ENCODE peak calls at places on chromosomes 5 and 9, in seven cellular contexts. V is heart left ventricle, Q is mammary epithelial cell, Z is HCT116, B is pancreas, K is suprapubic skin, A is foreskin keratinocyte. G is an unnamed sample.
A peak's percentile ranks its signal among the peaks of the same experiment; 100 is the strongest.

GRCh38 chr9:69667306-69667705 is 4.9 kb downstream of the APBA1 start:
- DNase-seq in V (no peak), Q (peak; percentile 20), B (no peak), Z (no peak), K (no peak), A (no peak), G (no peak)

GRCh38 chr9:89961616-89962341 is 357.0 kb downstream of the GADD45G start:
- DNase-seq in V (no peak), K (no peak), Z (no peak), A (no peak), Q (no peak), B (no peak), G (no peak)

GRCh38 chr5:174505621-174506020 is 218.8 kb upstream of the MSX2 start:
- DNase-seq in Q (peak; percentile 27), Z (no peak), B (no peak), V (no peak), K (no peak), A (peak; percentile 94), G (no peak)

GRCh38 chr5:65967288-65968066 is 41.1 kb downstream of the ERBIN start:
- DNase-seq in K (no peak), A (peak; percentile 51), Z (no peak), B (no peak), V (no peak), Q (peak; percentile 76), G (no peak)

GRCh38 chr9:33924978-33925797 is 108.2 kb downstream of the UBE2R2 start:
- DNase-seq in Q (no peak), B (peak; percentile 61), K (no peak), Z (peak; percentile 16), A (peak; percentile 21), V (peak; percentile 53), G (no peak)

GRCh38 chr9:35726876-35727438 is 5.0 kb downstream of the TLN1 start:
- DNase-seq in K (no peak), Z (no peak), V (peak; percentile 51), Q (peak; percentile 21), A (no peak), B (no peak), G (no peak)

GRCh38 chr9:77750981-77751340 is 102.8 kb upstream of the GNA14 start:
- DNase-seq in Q (no peak), A (no peak), Z (no peak), B (no peak), V (no peak), K (no peak), G (no peak)

GRCh38 chr5:176901260-176902101 is 2.3 kb upstream of the HK3 start:
- DNase-seq in Q (no peak), B (no peak), A (peak; percentile 38), K (no peak), Z (no peak), V (no peak), G (no peak)

GRCh38 chr5:68285857-68286611 is 70.5 kb downstream of the PIK3R1 start:
- DNase-seq in Q (no peak), K (no peak), V (no peak), Z (peak; percentile 44), A (no peak), B (no peak), G (no peak)

GRCh38 chr5:38607396-38607795 is 51.0 kb upstream of the LIFR start:
- DNase-seq in A (no peak), Q (peak; percentile 42), Z (no peak), B (no peak), V (no peak), K (no peak), G (no peak)

GRCh38 chr9:133250741-133251170 is 24.2 kb downstream of the ABO start:
- DNase-seq in K (no peak), Q (no peak), V (no peak), Z (no peak), B (no peak), A (no peak), G (no peak)

GRCh38 chr5:151718653-151719052 is 31.9 kb upstream of the SPARC start:
- DNase-seq in Q (no peak), B (no peak), A (no peak), Z (no peak), V (no peak), K (no peak), G (no peak)
- H3K27ac ChIP-seq in Q (no peak overlapping the region), B (no peak overlapping the region), A (no peak overlapping the region), Z (no peak overlapping the region), V (peak overlapping the region; percentile 57), K (no peak overlapping the region), G (no peak overlapping the region)

GRCh38 chr9:104912606-104913005 is 15.3 kb downstream of the ABCA1 start:
- DNase-seq in K (no peak), B (no peak), V (no peak), A (no peak), Z (no peak), Q (no peak), G (no peak)

GRCh38 chr9:104914458-104914857 is 13.5 kb downstream of the ABCA1 start:
- DNase-seq in A (no peak), V (no peak), K (no peak), Q (no peak), B (no peak), Z (no peak), G (no peak)

GRCh38 chr9:104915739-104916138 is 12.2 kb downstream of the ABCA1 start:
- DNase-seq in B (no peak), Z (no peak), K (no peak), V (no peak), A (no peak), Q (no peak), G (no peak)

GRCh38 chr9:104911029-104911607 is 16.8 kb downstream of the ABCA1 start:
- DNase-seq in K (no peak), Q (no peak), Z (no peak), A (peak; percentile 36), B (no peak), V (no peak), G (no peak)

DNA sequence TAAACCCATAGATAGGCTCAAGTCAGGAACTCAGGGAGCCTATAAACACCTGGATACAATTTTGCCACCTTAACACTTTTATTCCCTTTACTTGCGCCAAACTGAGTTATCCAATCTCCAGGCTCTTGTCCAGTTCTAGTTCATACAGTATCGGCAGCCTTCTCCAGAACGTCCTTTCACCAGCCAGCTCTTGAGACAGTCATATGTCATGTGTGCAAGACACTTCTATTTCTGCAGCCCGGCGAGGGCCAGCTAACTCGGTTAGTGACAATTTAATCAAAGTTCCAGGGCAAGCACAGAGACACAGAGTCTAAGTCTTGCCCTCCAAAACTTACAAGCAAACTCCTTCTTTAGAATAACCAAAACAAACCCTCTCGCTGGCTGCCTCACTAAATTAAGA is 12.9 kb downstream of the ABCA1 start:
- DNase-seq in B (no peak), Z (no peak), A (no peak), K (no peak), Q (no peak), V (no peak), G (no peak)
- H3K4me1 ChIP-seq in B (peaks cover 19% of the 10 kb centered on the region), Z (no peaks in the 10 kb centered on the region), A (peaks cover 10% of the 10 kb centered on the region), K (peaks cover 63% of the 10 kb centered on the region), Q (peaks cover 9% of the 10 kb centered on the region), V (peaks cover 2% of the 10 kb centered on the region), G (peaks cover 15% of the 10 kb centered on the region)

DNA sequence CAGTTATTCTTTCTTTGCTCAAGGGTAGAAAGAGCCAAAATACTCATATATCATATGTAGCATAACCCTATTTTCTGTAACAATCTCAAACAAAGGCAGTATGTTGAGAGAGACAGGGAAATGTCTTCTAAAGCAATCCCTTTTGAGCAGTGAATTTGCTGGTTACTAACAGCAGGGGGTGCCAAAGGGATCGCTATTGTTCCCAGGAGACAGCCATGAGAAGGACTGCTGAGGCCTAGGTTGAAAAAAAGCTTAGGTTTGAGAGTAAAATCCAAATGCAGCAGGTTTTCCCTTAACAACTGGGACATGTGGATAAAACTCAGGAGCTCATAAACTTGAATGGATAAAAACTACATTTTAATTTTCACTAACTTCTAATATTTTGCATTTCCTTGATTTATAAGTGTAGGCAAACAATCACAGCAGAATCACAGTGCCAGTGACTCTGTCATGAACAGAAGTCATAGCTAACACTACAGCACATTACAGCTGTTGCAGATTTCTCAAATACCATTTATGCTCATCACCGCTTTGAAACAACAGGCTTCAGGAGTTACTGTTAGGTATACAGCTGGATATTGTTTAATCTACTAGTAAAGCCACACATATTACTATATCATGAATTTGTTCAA is 148.4 kb downstream of the MAPKAP1 start:
- DNase-seq in B (peak; percentile 59), K (no peak), V (peak; percentile 60), A (peak; percentile 58), Z (peak; percentile 50), Q (peak; percentile 54), G (no peak)
- TF ChIP-seq CTCF in B (peak; percentile 50), K (peak; percentile 47), V (peak; percentile 68), A (peak; percentile 85), Z (peak; percentile 60), Q (peak; percentile 81), G (peak; percentile 85)

GRCh38 chr5:73436535-73437125 is 11.9 kb downstream of the FOXD1 start:
- DNase-seq in K (no peak), A (no peak), B (no peak), Q (no peak), Z (no peak), V (no peak), G (no peak)
- H3K27ac ChIP-seq in K (peak overlapping the region; percentile 14), A (peak overlapping the region; percentile 55), B (no peak overlapping the region), Q (no peak overlapping the region), Z (peak overlapping the region; percentile 68), V (no peak overlapping the region), G (no peak overlapping the region)

GRCh38 chr9:113772121-113772885 is 103.8 kb upstream of the ZNF618 start:
- DNase-seq in A (no peak), K (no peak), Q (peak; percentile 24), Z (no peak), V (no peak), B (no peak), G (no peak)
- H3K4me1 ChIP-seq in A (no peaks in the 10 kb centered on the region), K (peaks cover 21% of the 10 kb centered on the region), Q (no peaks in the 10 kb centered on the region), Z (no peaks in the 10 kb centered on the region), V (no peaks in the 10 kb centered on the region), B (no peaks in the 10 kb centered on the region), G (no peaks in the 10 kb centered on the region)

GRCh38 chr5:141373673-141374317 is at the start of gene PCDHGA6:
- DNase-seq in K (no peak), A (no peak), V (no peak), Q (peak; percentile 39), B (no peak), Z (no peak), G (no peak)
- TF ChIP-seq CTCF in K (no peak), A (peak; percentile 53), V (peak; percentile 19), Q (peak; percentile 61), B (no peak), Z (peak; percentile 25), G (peak; percentile 94)

GRCh38 chr5:119171686-119172085 is 100.8 kb downstream of the DMXL1 start:
- DNase-seq in A (no peak), K (no peak), Q (no peak), B (no peak), V (no peak), Z (no peak), G (no peak)

GRCh38 chr5:119161430-119161829 is 90.5 kb downstream of the DMXL1 start:
- DNase-seq in Q (no peak), B (no peak), A (no peak), V (no peak), K (no peak), Z (no peak), G (no peak)

GRCh38 chr5:119168401-119168800 is 97.5 kb downstream of the DMXL1 start:
- DNase-seq in Z (no peak), Q (no peak), K (no peak), V (no peak), B (no peak), A (no peak), G (no peak)

DNA sequence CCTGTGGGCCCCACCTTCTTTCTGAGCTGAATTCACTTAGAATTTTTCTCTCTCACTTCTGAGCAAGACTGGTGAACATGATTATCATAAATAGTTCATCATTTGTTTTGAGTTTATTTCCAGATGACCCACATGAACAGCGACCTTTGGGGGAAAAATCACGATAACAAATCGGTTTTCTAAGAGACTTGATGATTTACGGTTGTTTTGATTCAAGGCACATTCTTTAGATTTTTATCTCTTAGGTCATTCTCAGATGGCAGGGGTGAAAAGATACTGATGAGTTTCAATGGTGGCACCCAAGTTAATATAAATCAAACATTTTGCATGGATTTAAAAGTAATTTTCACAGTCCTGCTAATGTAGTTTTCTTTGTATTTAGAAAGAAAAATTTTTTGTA is 95.1 kb downstream of the DMXL1 start:
- DNase-seq in B (no peak), Z (no peak), V (no peak), A (no peak), K (no peak), Q (no peak), G (no peak)
- H3K27ac ChIP-seq in B (no peak overlapping the region), Z (no peak overlapping the region), V (no peak overlapping the region), A (no peak overlapping the region), K (no peak overlapping the region), Q (no peak overlapping the region), G (no peak overlapping the region)